ENCODE peak calls at places on chromosome 21, in four cellular contexts. D, N, I and A are unnamed samples.

GRCh38 chr21:36471254-36471723 is 8.6 kb downstream of the CLDN14 start:
- DNase-seq in N (no peak), D (no peak), I (no peak), A (no peak)

GRCh38 chr21:33403128-33403785 is at the start of gene IFNGR2:
- DNase-seq in N (no peak), I (no peak), D (peak), A (no peak)

GRCh38 chr21:46060596-46061061 is 37.3 kb upstream of the COL6A2 start:
- DNase-seq in N (peak), D (no peak), I (peak), A (no peak)

GRCh38 chr21:29443398-29444010 is 144.8 kb downstream of the BACH1 start:
- DNase-seq in D (no peak), N (no peak), I (no peak), A (no peak)

GRCh38 chr21:46002841-46003574 is 21.4 kb downstream of the COL6A1 start:
- DNase-seq in N (no peak), D (no peak), I (no peak), A (no peak)

GRCh38 chr21:21688877-21689276 is 690.7 kb downstream of the NCAM2 start:
- DNase-seq in N (peak), D (no peak), I (peak), A (peak)

GRCh38 chr21:39313042-39313456 is 383 bp downstream of the BRWD1 start:
- DNase-seq in N (no peak), D (peak), I (no peak), A (peak)

GRCh38 chr21:29441651-29442050 is 142.9 kb downstream of the BACH1 start:
- DNase-seq in N (no peak), I (no peak), D (no peak), A (no peak)

GRCh38 chr21:41425954-41426655 is at the start of gene MX1:
- DNase-seq in D (peak), N (no peak), I (peak), A (peak)

GRCh38 chr21:42674351-42674940 is 21.0 kb downstream of the PDE9A start:
- DNase-seq in D (no peak), N (peak), I (no peak), A (peak)

GRCh38 chr21:46155514-46156377 is at the start of gene FTCD:
- DNase-seq in D (no peak), I (no peak), N (no peak), A (no peak)

GRCh38 chr21:25838809-25839208 is 104.0 kb downstream of the GABPA start:
- DNase-seq in D (no peak), N (no peak), I (no peak), A (peak)

GRCh38 chr21:28427356-28428022 is 565.2 kb downstream of the LTN1 start:
- DNase-seq in N (no peak), D (no peak), I (no peak), A (no peak)

GRCh38 chr21:44531606-44532128 is 8.3 kb downstream of the KRTAP10-1 start:
- DNase-seq in D (no peak), I (no peak), N (no peak), A (no peak)

GRCh38 chr21:43306911-43307676 is 119.8 kb downstream of the SIK1 start:
- DNase-seq in D (no peak), I (peak), N (no peak), A (no peak)

GRCh38 chr21:46138383-46138970 is 16.9 kb downstream of the FTCD start:
- DNase-seq in N (no peak), I (no peak), D (no peak), A (no peak)

GRCh38 chr21:42974832-42975820 is 764 bp downstream of the PKNOX1 start:
- DNase-seq in D (peak), I (peak), N (no peak), A (no peak)

GRCh38 chr21:45334591-45335081 is 46.9 kb upstream of the POFUT2 start:
- DNase-seq in I (no peak), D (no peak), N (no peak), A (no peak)

GRCh38 chr21:42769183-42769819 is 110.0 kb downstream of the WDR4 start:
- DNase-seq in D (no peak), I (no peak), N (no peak), A (no peak)

GRCh38 chr21:26127918-26128317 is 42.7 kb downstream of the APP start:
- DNase-seq in D (no peak), N (no peak), I (no peak), A (no peak)

GRCh38 chr21:42384184-42384583 is 11.7 kb downstream of the TMPRSS3 start:
- DNase-seq in D (no peak), N (no peak), I (no peak), A (no peak)

GRCh38 chr21:31576428-31576827 is 83.1 kb upstream of the SOD1 start:
- DNase-seq in D (no peak), N (no peak), I (no peak), A (no peak)

GRCh38 chr21:31660134-31660565 is 657 bp downstream of the SOD1 start:
- DNase-seq in I (no peak), D (no peak), N (no peak), A (peak)

GRCh38 chr21:39504230-39504629 is 52.5 kb downstream of the SH3BGR start:
- DNase-seq in I (no peak), N (no peak), D (no peak), A (no peak)

GRCh38 chr21:40902299-40902698 is 55.3 kb upstream of the DSCAM start:
- DNase-seq in D (peak), I (no peak), N (no peak), A (no peak)

GRCh38 chr21:34112316-34113033 is 39.1 kb downstream of the MRPS6 start:
- DNase-seq in I (no peak), N (no peak), D (no peak), A (no peak)

GRCh38 chr21:17463441-17463840 is 49.4 kb upstream of the CXADR start:
- DNase-seq in D (no peak), I (peak), N (peak), A (no peak)

GRCh38 chr21:45517249-45518065 is 24.8 kb downstream of the SLC19A1 start:
- DNase-seq in N (no peak), I (peak), D (no peak), A (no peak)

GRCh38 chr21:35697321-35697808 is 363.0 kb downstream of the SETD4 start:
- DNase-seq in D (peak), N (no peak), I (peak), A (no peak)

GRCh38 chr21:38323721-38324591 is 67.2 kb downstream of the KCNJ15 start:
- DNase-seq in I (peak), N (no peak), D (no peak), A (peak)

GRCh38 chr21:43927591-43928229 is 62.7 kb downstream of the AGPAT3 start:
- DNase-seq in D (no peak), N (no peak), I (no peak), A (no peak)

GRCh38 chr21:45906859-45907258 is 74.7 kb upstream of the COL6A1 start:
- DNase-seq in N (no peak), I (no peak), D (no peak), A (no peak)

GRCh38 chr21:35226960-35227741 is 178.0 kb upstream of the RUNX1 start:
- DNase-seq in D (no peak), N (no peak), I (peak), A (peak)

GRCh38 chr21:42062543-42063022 is 8.5 kb upstream of the UMODL1 start:
- DNase-seq in I (peak), D (no peak), N (no peak), A (no peak)